ENCODE peak calls at places on chromosomes 2 and 18, in six cellular contexts. X is HCT116; A is HuH-7; H is activated naive CD4-positive, alpha-beta T cell treated with anti-CD3 and anti-CD28 coated beads, Interleukin-2, amount 10 ng/mL, durations not matched to agents 7 days and 5 days; W is B cell; J is stimulated activated CD4-positive, alpha-beta T cell treated with anti-CD3 and anti-CD28 coated beads, TNF-alpha, amount 100 ng/mL, for 1 hour. T is an unnamed sample.

GRCh38 chr2:170170281-170171035 is 7.5 kb upstream of the MYO3B start:
- DNase-seq in X (no peak), A (no peak), H (no peak), W (no peak), J (no peak), T (no peak)

GRCh38 chr2:120566331-120567035 is 169.2 kb upstream of the GLI2 start:
- DNase-seq in X (no peak), A (no peak), H (no peak), W (no peak), J (no peak), T (no peak)

GRCh38 chr18:55290898-55291297 is 297.1 kb downstream of the TCF4 start:
- DNase-seq in X (no peak), A (no peak), H (no peak), W (no peak), J (no peak), T (no peak)

GRCh38 chr2:205086689-205087088 is 541.4 kb downstream of the PARD3B start:
- DNase-seq in X (no peak), A (no peak), H (no peak), W (no peak), J (no peak), T (no peak)

GRCh38 chr2:66547887-66548286 is 113.0 kb downstream of the MEIS1 start:
- DNase-seq in X (no peak), A (no peak), H (no peak), W (no peak), J (no peak), T (no peak)

GRCh38 chr2:241202681-241203080 is 14.2 kb downstream of the ANO7 start:
- DNase-seq in X (no peak), A (no peak), H (no peak), W (no peak), J (no peak), T (no peak)

GRCh38 chr2:218217366-218218309 is 649 bp downstream of the ARPC2 start:
- DNase-seq in X (no peak), A (peak), H (peak), W (peak), J (peak), T (peak)

GRCh38 chr2:11669454-11670291 is at the start of gene NTSR2:
- DNase-seq in X (no peak), A (peak), H (peak), W (peak), J (no peak), T (no peak)

GRCh38 chr2:74778381-74779371 is 55.3 kb upstream of the HK2 start:
- DNase-seq in X (no peak), A (no peak), H (no peak), W (no peak), J (no peak), T (no peak)

GRCh38 chr2:133511679-133512078 is 56.6 kb downstream of the NCKAP5 start:
- DNase-seq in X (no peak), A (no peak), H (no peak), W (no peak), J (no peak), T (no peak)

GRCh38 chr2:96839288-96839874 is 4.4 kb downstream of the ANKRD23 start:
- DNase-seq in X (no peak), A (no peak), H (peak), W (peak), J (peak), T (peak)